ENCODE peak calls at places on chromosomes 7 and 10, in five cellular contexts. H is NCI-H2171 treated with DMSO at 0.1 percent for 48 hours, T is renal cortical epithelial cell, A is T-helper 1 cell, U is non-pigmented ciliary epithelial cell. J is an unnamed sample.

GRCh38 chr10:13102002-13102794 is 2.2 kb downstream of the OPTN start:
- DNase-seq in H (no peak), T (peak), A (no peak), U (no peak), J (peak)

GRCh38 chr10:104449402-104449801 is 95.8 kb downstream of the CFAP58 start:
- DNase-seq in H (no peak), T (no peak), A (no peak), U (peak), J (no peak)

GRCh38 chr7:151251328-151251925 is 2.9 kb upstream of the SMARCD3 start:
- DNase-seq in H (peak), T (no peak), A (no peak), U (no peak), J (peak)

GRCh38 chr7:76056241-76056640 is 8.3 kb downstream of the MDH2 start:
- DNase-seq in H (no peak), T (no peak), A (no peak), U (no peak), J (no peak)

GRCh38 chr7:118183254-118183585 is 744 bp upstream of the LSM8 start:
- DNase-seq in H (no peak), T (no peak), A (no peak), U (no peak), J (peak)

GRCh38 chr7:51187941-51188340 is 128.7 kb downstream of the COBL start:
- DNase-seq in H (peak), T (no peak), A (no peak), U (no peak), J (peak)

GRCh38 chr10:51368943-51369342 is 294.7 kb downstream of the PRKG1 start:
- DNase-seq in H (no peak), T (no peak), A (no peak), U (no peak), J (no peak)

GRCh38 chr7:2927592-2927991 is 83.5 kb upstream of the GNA12 start:
- DNase-seq in H (no peak), T (no peak), A (no peak), U (no peak), J (no peak)

GRCh38 chr10:46307281-46308112 is 20.7 kb downstream of the ANTXRL start:
- DNase-seq in H (no peak), T (no peak), A (no peak), U (no peak), J (no peak)

GRCh38 chr10:116879817-116880216 is 30.5 kb downstream of the ENO4 start:
- DNase-seq in H (no peak), T (no peak), A (no peak), U (no peak), J (no peak)

GRCh38 chr7:27885652-27886051 is 145.7 kb downstream of the TAX1BP1 start:
- DNase-seq in H (no peak), T (no peak), A (no peak), U (no peak), J (no peak)

GRCh38 chr7:37376386-37376785 is 72.3 kb downstream of the ELMO1 start:
- DNase-seq in H (no peak), T (no peak), A (no peak), U (no peak), J (no peak)

GRCh38 chr7:108283252-108283651 is 153.1 kb upstream of the LAMB4 start:
- DNase-seq in H (peak), T (no peak), A (no peak), U (no peak), J (no peak)

GRCh38 chr7:88069093-88069492 is 135.0 kb downstream of the ADAM22 start:
- DNase-seq in H (no peak), T (no peak), A (no peak), U (no peak), J (no peak)

GRCh38 chr7:85025312-85025756 is 161.5 kb downstream of the SEMA3D start:
- DNase-seq in H (no peak), T (peak), A (no peak), U (no peak), J (no peak)

GRCh38 chr10:43648392-43649148 is at the start of gene ZNF32:
- DNase-seq in H (peak), T (peak), A (peak), U (peak), J (peak)

GRCh38 chr10:126186746-126187145 is 201.5 kb downstream of the ADAM12 start:
- DNase-seq in H (no peak), T (peak), A (no peak), U (no peak), J (no peak)

GRCh38 chr7:149494738-149495368 is 2.8 kb downstream of the ZNF746 start:
- DNase-seq in H (no peak), T (peak), A (no peak), U (no peak), J (no peak)

GRCh38 chr7:23802720-23803397 is 92.8 kb downstream of the STK31 start:
- DNase-seq in H (no peak), T (no peak), A (no peak), U (no peak), J (no peak)

GRCh38 chr7:125567686-125568085 is 638.1 kb upstream of the POT1 start:
- DNase-seq in H (no peak), T (no peak), A (no peak), U (no peak), J (no peak)

GRCh38 chr10:124493191-124493936 is 31.7 kb downstream of the LHPP start:
- DNase-seq in H (no peak), T (no peak), A (no peak), U (no peak), J (no peak)

GRCh38 chr7:12921751-12922345 is 234.4 kb downstream of the ARL4A start:
- DNase-seq in H (no peak), T (no peak), A (no peak), U (no peak), J (no peak)

GRCh38 chr10:116787893-116788665 is 45.7 kb upstream of the HSPA12A start:
- DNase-seq in H (peak), T (peak), A (peak), U (no peak), J (peak)

GRCh38 chr10:88216976-88217375 is 353.6 kb downstream of the PTEN start:
- DNase-seq in H (no peak), T (no peak), A (no peak), U (no peak), J (no peak)

GRCh38 chr10:95480901-95481491 is 80.2 kb downstream of the SORBS1 start:
- DNase-seq in H (no peak), T (peak), A (no peak), U (peak), J (no peak)

GRCh38 chr7:154931906-154932305 is 71.0 kb downstream of the PAXIP1 start:
- DNase-seq in H (no peak), T (peak), A (no peak), U (no peak), J (no peak)

GRCh38 chr10:47233631-47234030 is 66.4 kb upstream of the GDF10 start:
- DNase-seq in H (no peak), T (no peak), A (no peak), U (no peak), J (no peak)

GRCh38 chr7:132558815-132559214 is 17.5 kb downstream of the PLXNA4 start:
- DNase-seq in H (no peak), T (no peak), A (no peak), U (no peak), J (no peak)

GRCh38 chr10:129968020-129968861 is 4.2 kb upstream of the EBF3 start:
- DNase-seq in H (no peak), T (no peak), A (no peak), U (no peak), J (no peak)

GRCh38 chr10:75042292-75042974 is 69.0 kb upstream of the SAMD8 start:
- DNase-seq in H (no peak), T (peak), A (no peak), U (peak), J (no peak)

GRCh38 chr10:17673517-17674051 is 29.6 kb downstream of the STAM start:
- DNase-seq in H (no peak), T (peak), A (no peak), U (peak), J (peak)

GRCh38 chr7:39252916-39253315 is 275.2 kb downstream of the POU6F2 start:
- DNase-seq in H (no peak), T (peak), A (no peak), U (peak), J (no peak)

GRCh38 chr7:130875265-130875741 is 141.3 kb upstream of the KLF14 start:
- DNase-seq in H (peak), T (peak), A (no peak), U (no peak), J (peak)

GRCh38 chr10:133140417-133141143 is 19.4 kb upstream of the KNDC1 start:
- DNase-seq in H (no peak), T (no peak), A (no peak), U (no peak), J (no peak)

GRCh38 chr10:29734980-29735627 is 100.3 kb upstream of the SVIL start:
- DNase-seq in H (peak), T (no peak), A (peak), U (no peak), J (no peak)

GRCh38 chr7:34307540-34307939 is 350.5 kb upstream of the NPSR1 start:
- DNase-seq in H (no peak), T (no peak), A (no peak), U (no peak), J (no peak)

GRCh38 chr7:134986363-134987231 is at the start of gene AGBL3:
- DNase-seq in H (peak), T (peak), A (peak), U (peak), J (peak)

GRCh38 chr10:92575961-92576360 is 2.1 kb upstream of the IDE start:
- DNase-seq in H (no peak), T (peak), A (no peak), U (no peak), J (no peak)

GRCh38 chr10:104347295-104348045 is 6.2 kb upstream of the CFAP58 start:
- DNase-seq in H (no peak), T (no peak), A (no peak), U (no peak), J (no peak)

GRCh38 chr7:147896121-147896520 is 694.4 kb upstream of the C7orf33 start:
- DNase-seq in H (no peak), T (no peak), A (no peak), U (no peak), J (no peak)